ENCODE peak calls at places on chromosomes 1 and 21, in four cellular contexts. T is K562, C is A549, H is GM12878. D is an unnamed sample.

GRCh38 chr1:17125756-17126237 is 6.5 kb upstream of the PADI2 start:
- DNase-seq in H (no peak), T (peak; percentile 92), C (peak; percentile 79), D (peak; percentile 66)

GRCh38 chr21:38308010-38308784 is 51.4 kb downstream of the KCNJ15 start:
- DNase-seq in C (no peak), T (no peak), H (no peak), D (no peak)

GRCh38 chr1:115088871-115089442 is 346 bp downstream of the TSPAN2 start:
- DNase-seq in C (no peak), T (no peak), H (no peak), D (no peak)

GRCh38 chr1:237794071-237794470 is 96.7 kb downstream of the ZP4 start:
- DNase-seq in C (peak; percentile 33), H (no peak), T (no peak), D (no peak)

GRCh38 chr1:5938068-5938740 is 54.0 kb downstream of the NPHP4 start:
- DNase-seq in H (no peak), C (no peak), T (no peak), D (no peak)

GRCh38 chr1:39683591-39684312 is 7.5 kb downstream of the HPCAL4 start:
- DNase-seq in T (peak; percentile 45), C (no peak), H (no peak), D (no peak)

GRCh38 chr1:4020411-4020810 is 120.3 kb upstream of the C1orf174 start:
- DNase-seq in T (no peak), C (no peak), H (no peak), D (no peak)

GRCh38 chr21:43289442-43289841 is 120.6 kb downstream of the CRYAA start:
- DNase-seq in H (no peak), T (no peak), C (no peak), D (no peak)

GRCh38 chr1:25246600-25247023 is 642 bp downstream of the RSRP1 start:
- DNase-seq in H (no peak), T (peak; percentile 29), C (no peak), D (no peak)

GRCh38 chr21:42570841-42571387 is 57.3 kb downstream of the SLC37A1 start:
- DNase-seq in C (no peak), T (no peak), H (no peak), D (no peak)

GRCh38 chr1:95116666-95117206 is 419 bp upstream of the TLCD4 start:
- DNase-seq in H (no peak), T (peak; percentile 73), C (peak; percentile 74), D (peak; percentile 77)

GRCh38 chr1:102572637-102573036 is 535.7 kb downstream of the COL11A1 start:
- DNase-seq in T (no peak), H (no peak), C (no peak), D (no peak)

GRCh38 chr1:61552630-61553029 is 172.3 kb downstream of the TM2D1 start:
- DNase-seq in T (no peak), H (no peak), C (no peak), D (no peak)

GRCh38 chr1:31913968-31914367 is 24.2 kb downstream of the PTP4A2 start:
- DNase-seq in T (no peak), H (no peak), C (no peak), D (no peak)

GRCh38 chr1:116987256-116987555 is 14.4 kb upstream of the CD101 start:
- DNase-seq in T (no peak), H (no peak), C (no peak), D (no peak)

GRCh38 chr1:8318436-8318835 is 522 bp downstream of the SLC45A1 start:
- DNase-seq in T (no peak), H (no peak), C (no peak), D (no peak)

GRCh38 chr1:84271452-84272273 is 29.8 kb upstream of the SAMD13 start:
- DNase-seq in T (no peak), H (peak; percentile 61), C (no peak), D (no peak)

GRCh38 chr1:10940451-10940804 is 72.0 kb upstream of the TARDBP start:
- DNase-seq in H (no peak), C (no peak), T (no peak), D (no peak)

GRCh38 chr1:22108343-22109135 is 34.4 kb downstream of the WNT4 start:
- DNase-seq in C (no peak), T (no peak), H (no peak), D (no peak)

GRCh38 chr21:45326169-45326833 is 38.6 kb upstream of the POFUT2 start:
- DNase-seq in H (no peak), C (no peak), T (no peak), D (no peak)

GRCh38 chr1:64077281-64077940 is 126.0 kb upstream of the UBE2U start:
- DNase-seq in T (no peak), H (no peak), C (no peak), D (no peak)

GRCh38 chr1:11531943-11532342 is 53.0 kb downstream of the DISP3 start:
- DNase-seq in T (no peak), C (no peak), H (no peak), D (no peak)

GRCh38 chr1:15027515-15027948 is 126.0 kb upstream of the TMEM51 start:
- DNase-seq in H (no peak), C (peak; percentile 64), T (peak; percentile 84), D (peak; percentile 56)

GRCh38 chr1:184297244-184297750 is 89.5 kb upstream of the C1orf21 start:
- DNase-seq in T (no peak), H (no peak), C (no peak), D (no peak)

GRCh38 chr21:46379105-46379504 is 55.1 kb downstream of the PCNT start:
- DNase-seq in H (no peak), T (no peak), C (no peak), D (no peak)

GRCh38 chr1:170765712-170766330 is 101.9 kb downstream of the PRRX1 start:
- DNase-seq in H (no peak), T (no peak), C (no peak), D (no peak)

GRCh38 chr1:68000191-68000590 is 50.2 kb downstream of the DIRAS3 start:
- DNase-seq in C (no peak), T (no peak), H (no peak), D (no peak)

DNA sequence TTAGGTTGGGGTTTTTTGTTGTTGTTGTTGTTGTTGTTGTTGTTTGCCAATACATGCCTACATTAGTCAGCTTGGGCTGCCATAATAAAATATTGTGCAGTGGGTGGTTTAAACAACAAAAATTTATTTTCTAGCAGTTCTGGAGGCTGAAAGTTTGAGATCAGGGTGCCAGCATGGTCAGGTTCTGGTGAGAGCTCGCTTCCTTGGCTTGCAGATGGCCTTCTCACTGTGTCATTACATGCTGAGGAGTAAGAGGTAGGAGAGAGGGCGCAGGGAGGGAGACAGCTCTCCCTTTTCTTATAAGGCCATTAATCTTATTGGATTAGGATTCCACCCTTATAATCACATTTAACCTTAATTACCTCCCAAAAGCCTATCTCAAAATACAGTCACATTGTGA is 52.7 kb downstream of the DIRAS3 start:
- DNase-seq in H (no peak), T (no peak), C (no peak), D (no peak)
- TF ChIP-seq MYC in H (no peak), T (no peak), C (no peak), D (no peak)

DNA sequence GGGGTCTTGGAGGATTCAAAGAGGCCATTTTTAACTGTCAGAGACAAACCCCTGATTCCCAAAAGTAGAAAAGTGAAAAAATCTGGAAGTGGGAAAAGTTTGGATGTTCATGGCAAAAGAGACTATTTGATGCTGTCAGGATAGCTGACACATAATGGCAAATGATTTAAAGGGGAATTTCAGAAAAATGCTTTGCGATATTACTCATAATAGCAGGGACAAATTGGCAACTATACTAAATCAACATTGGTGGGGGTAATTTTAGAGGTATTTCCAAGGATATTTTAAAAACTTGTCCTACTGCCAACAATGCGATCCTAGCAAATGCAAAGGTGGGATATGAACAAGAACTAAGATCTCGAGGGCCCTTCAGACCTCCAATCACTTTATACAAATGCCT is 5.3 kb upstream of the GSTM4 start:
- DNase-seq in H (no peak), C (no peak), T (no peak), D (no peak)
- TF ChIP-seq REST in H (no peak), C (no peak), T (no peak), D (no peak)

DNA sequence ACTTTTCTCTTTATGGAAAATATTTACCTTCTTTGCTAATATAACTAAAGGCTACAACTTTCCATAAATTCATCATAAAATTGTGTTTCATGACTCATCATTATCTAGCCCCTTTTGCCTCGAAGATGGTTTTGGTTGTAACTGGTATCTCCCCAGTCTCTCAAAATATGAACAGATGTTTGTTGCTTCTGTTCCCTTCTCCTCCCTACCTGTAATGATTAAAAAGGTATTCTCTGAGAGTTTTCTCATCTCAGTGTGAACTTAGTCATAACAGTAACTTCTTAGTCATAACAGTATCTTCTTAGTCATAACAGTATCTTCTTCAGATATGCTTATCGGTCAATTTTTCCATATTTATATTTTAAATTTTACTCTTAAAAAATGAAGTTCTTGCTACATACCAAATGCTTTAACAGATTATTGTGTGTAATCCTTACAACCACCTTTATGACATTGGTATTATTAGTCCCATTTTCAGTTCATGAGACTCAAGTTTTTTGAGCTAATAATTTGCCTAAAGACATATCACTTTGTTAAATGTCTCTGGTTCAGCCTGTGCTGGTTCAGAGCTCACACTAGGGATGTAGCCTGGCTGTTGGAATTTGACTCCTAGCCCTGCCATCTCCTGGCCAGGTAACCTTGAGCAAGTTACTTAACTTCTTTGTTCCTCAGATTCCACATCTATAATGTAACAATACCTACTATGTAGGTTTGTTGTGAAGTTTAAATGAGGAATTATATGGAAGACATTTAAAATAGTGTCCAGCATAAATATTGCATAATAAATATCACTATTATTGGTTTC is 32.6 kb downstream of the ATP1B1 start:
- DNase-seq in T (no peak), H (peak; percentile 55), C (no peak), D (peak; percentile 28)
- TF ChIP-seq MYC in T (no peak), H (no peak), C (no peak), D (no peak)

GRCh38 chr1:154908937-154909336 is 27.6 kb downstream of the PMVK start:
- DNase-seq in T (no peak), C (no peak), H (no peak), D (no peak)

GRCh38 chr1:154913242-154913641 is 23.3 kb downstream of the PMVK start:
- DNase-seq in T (no peak), H (no peak), C (no peak), D (peak; percentile 12)

GRCh38 chr1:154912755-154913154 is 23.8 kb downstream of the PMVK start:
- DNase-seq in T (no peak), H (no peak), C (no peak), D (no peak)

GRCh38 chr1:154911691-154912550 is 24.6 kb downstream of the PMVK start:
- DNase-seq in H (no peak), T (no peak), C (no peak), D (no peak)

GRCh38 chr1:154910851-154911250 is 25.7 kb downstream of the PMVK start:
- DNase-seq in H (no peak), C (no peak), T (no peak), D (no peak)
- TF ChIP-seq REST in H (no peak), C (no peak), T (no peak), D (no peak)